ENCODE peak calls at places on chromosomes 2 and 18, in four cellular contexts. G, U, N and P are unnamed samples.

GRCh38 chr2:239773377-239774141 is 251.6 kb downstream of the NDUFA10 start:
- DNase-seq in G (no peak), U (no peak), N (peak; percentile 45), P (no peak)

GRCh38 chr2:236049981-236050380 is 118.2 kb downstream of the GBX2 start:
- DNase-seq in G (no peak), U (peak; percentile 1), N (no peak), P (no peak)

GRCh38 chr2:124027182-124027581 is 2.1 kb downstream of the CNTNAP5 start:
- DNase-seq in G (peak; percentile 15), U (no peak), N (no peak), P (peak; percentile 53)

GRCh38 chr18:59593291-59593717 is 103.9 kb downstream of the CCBE1 start:
- DNase-seq in G (peak; percentile 41), U (no peak), N (no peak), P (no peak)

GRCh38 chr2:238897911-238898311 is 50.0 kb downstream of the TWIST2 start:
- DNase-seq in G (no peak), U (no peak), N (no peak), P (peak; percentile 34)

GRCh38 chr2:229463941-229464340 is 192.9 kb upstream of the PID1 start:
- DNase-seq in G (no peak), U (no peak), N (no peak), P (no peak)

GRCh38 chr2:124024491-124025348 is at the start of gene CNTNAP5:
- DNase-seq in G (peak; percentile 1), U (no peak), N (no peak), P (peak; percentile 26)

GRCh38 chr18:6088432-6088831 is 193.1 kb upstream of the TMEM200C start:
- DNase-seq in G (no peak), U (no peak), N (no peak), P (no peak)

GRCh38 chr2:58047373-58047674 is 718 bp downstream of the VRK2 start:
- DNase-seq in G (no peak), U (no peak), N (no peak), P (no peak)

GRCh38 chr18:74963820-74964446 is 245.0 kb downstream of the PTGR3 start:
- DNase-seq in G (peak; percentile 18), U (no peak), N (no peak), P (peak; percentile 57)

GRCh38 chr2:177998006-177998405 is 74.6 kb downstream of the PDE11A start:
- DNase-seq in G (peak; percentile 95), U (no peak), N (no peak), P (peak; percentile 84)

GRCh38 chr2:235433860-235434259 is 60.0 kb upstream of the AGAP1 start:
- DNase-seq in G (peak; percentile 14), U (no peak), N (peak; percentile 81), P (no peak)

GRCh38 chr2:142037051-142037450 is 93.8 kb downstream of the LRP1B start:
- DNase-seq in G (peak; percentile 80), U (no peak), N (no peak), P (peak; percentile 61)

GRCh38 chr2:156083707-156084494 is 248.6 kb downstream of the NR4A2 start:
- DNase-seq in G (peak; percentile 17), U (no peak), N (no peak), P (peak; percentile 22)

GRCh38 chr2:74824675-74825074 is 9.3 kb upstream of the HK2 start:
- DNase-seq in G (no peak), U (no peak), N (no peak), P (no peak)

GRCh38 chr2:48145845-48146452 is 239.7 kb upstream of the FBXO11 start:
- DNase-seq in G (peak; percentile 20), U (no peak), N (no peak), P (peak; percentile 81)

GRCh38 chr2:27249891-27250651 is 12.8 kb downstream of the SLC30A3 start:
- DNase-seq in G (no peak), U (peak; percentile 55), N (peak; percentile 73), P (peak; percentile 55)

GRCh38 chr2:67812682-67813081 is 250.1 kb downstream of the C1D start:
- DNase-seq in G (no peak), U (no peak), N (no peak), P (no peak)

GRCh38 chr2:241730679-241731293 is 3.6 kb upstream of the D2HGDH start:
- DNase-seq in G (no peak), U (no peak), N (no peak), P (no peak)

GRCh38 chr2:189698020-189698887 is 23.8 kb downstream of the ANKAR start:
- DNase-seq in G (peak; percentile 10), U (no peak), N (peak; percentile 70), P (peak; percentile 59)

GRCh38 chr2:163670929-163671328 is 64.9 kb downstream of the FIGN start:
- DNase-seq in G (no peak), U (no peak), N (no peak), P (no peak)

GRCh38 chr18:50955246-50955645 is 12.6 kb upstream of the ELAC1 start:
- DNase-seq in G (no peak), U (no peak), N (no peak), P (no peak)

GRCh38 chr2:33441235-33441810 is 35.1 kb upstream of the RASGRP3 start:
- DNase-seq in G (no peak), U (no peak), N (peak; percentile 80), P (peak; percentile 73)

GRCh38 chr2:230668184-230668938 is 44.3 kb upstream of the CAB39 start:
- DNase-seq in G (peak; percentile 48), U (no peak), N (no peak), P (no peak)

GRCh38 chr2:1561259-1561658 is 148.0 kb downstream of the TPO start:
- DNase-seq in G (no peak), U (no peak), N (no peak), P (no peak)

GRCh38 chr18:48296581-48296980 is 112.6 kb downstream of the ZBTB7C start:
- DNase-seq in G (no peak), U (no peak), N (peak; percentile 56), P (no peak)

GRCh38 chr2:151716721-151717120 is 17.6 kb downstream of the NEB start:
- DNase-seq in G (peak; percentile 54), U (no peak), N (no peak), P (no peak)

GRCh38 chr18:52569492-52569891 is 229.5 kb downstream of the DCC start:
- DNase-seq in G (peak; percentile 38), U (no peak), N (no peak), P (no peak)

GRCh38 chr2:44780406-44780805 is 161.1 kb upstream of the SIX3 start:
- DNase-seq in G (no peak), U (no peak), N (no peak), P (no peak)

GRCh38 chr18:45423664-45424063 is 191.6 kb upstream of the SLC14A2 start:
- DNase-seq in G (no peak), U (no peak), N (no peak), P (no peak)

GRCh38 chr18:30106356-30106755 is 936.2 kb downstream of the DSC3 start:
- DNase-seq in G (no peak), U (no peak), N (no peak), P (no peak)